ENCODE peak calls at places on chromosome 10, in seven cellular contexts. B is NCI-H2227 treated with DMSO at 0.1 percent for 48 hours; K is EH; U is fibroblast of the aortic adventitia; R is T-helper 1 cell; W is chondrocyte; C is stimulated activated CD8-positive, alpha-beta memory T cell treated with anti-CD3 and anti-CD28 coated beads, Interleukin-15, amount 100 ng/mL, for 24 hours. V is an unnamed sample.

GRCh38 chr10:70430489-70431445 is 10.7 kb downstream of the NODAL start:
- DNase-seq in W (no peak), R (no peak), C (no peak), K (no peak), B (no peak), U (peak; percentile 67), V (peak; percentile 32)

GRCh38 chr10:32049113-32049512 is 7.1 kb downstream of the KIF5B start:
- DNase-seq in W (no peak), U (peak; percentile 38), K (peak; percentile 77), R (no peak), B (no peak), C (no peak), V (no peak)

GRCh38 chr10:62025134-62025794 is 123.8 kb downstream of the ARID5B start:
- DNase-seq in R (no peak), B (no peak), C (no peak), U (no peak), W (no peak), K (peak; percentile 62), V (no peak)

GRCh38 chr10:44995914-44996633 is 4.6 kb upstream of the ZNF22 start:
- DNase-seq in U (peak; percentile 84), W (peak; percentile 41), R (no peak), K (peak; percentile 43), C (no peak), B (no peak), V (no peak)

GRCh38 chr10:73910764-73911552 is at the start of gene PLAU:
- DNase-seq in R (peak; percentile 52), W (peak; percentile 89), B (no peak), K (peak; percentile 59), U (no peak), C (no peak), V (no peak)

GRCh38 chr10:24446739-24447138 is 237.8 kb downstream of the KIAA1217 start:
- DNase-seq in B (no peak), C (no peak), W (no peak), K (peak; percentile 99), U (peak; percentile 59), R (no peak), V (no peak)

GRCh38 chr10:7686351-7687171 is 16.6 kb upstream of the ITIH2 start:
- DNase-seq in U (no peak), C (no peak), R (no peak), B (no peak), W (no peak), K (no peak), V (no peak)

GRCh38 chr10:59346321-59346720 is 16.0 kb downstream of the FAM13C start:
- DNase-seq in R (no peak), C (no peak), B (no peak), U (peak; percentile 48), W (no peak), K (no peak), V (no peak)

GRCh38 chr10:16227674-16228073 is 209.1 kb upstream of the PTER start:
- DNase-seq in R (no peak), C (no peak), W (no peak), K (no peak), B (no peak), U (no peak), V (no peak)

GRCh38 chr10:97686962-97687784 is at the start of gene AVPI1:
- DNase-seq in U (peak; percentile 97), W (peak; percentile 99), B (peak; percentile 90), K (peak; percentile 98), R (peak; percentile 94), C (peak; percentile 83), V (peak; percentile 98)

GRCh38 chr10:71044720-71045119 is 156.4 kb upstream of the PCBD1 start:
- DNase-seq in C (no peak), K (no peak), R (no peak), W (no peak), B (no peak), U (no peak), V (no peak)

GRCh38 chr10:59971915-59972314 is 65.6 kb upstream of the CCDC6 start:
- DNase-seq in C (no peak), U (peak; percentile 40), R (no peak), B (no peak), W (no peak), K (no peak), V (no peak)

GRCh38 chr10:33812586-33812985 is 478.1 kb upstream of the NRP1 start:
- DNase-seq in U (no peak), R (no peak), C (no peak), K (no peak), B (no peak), W (no peak), V (no peak)

GRCh38 chr10:124197301-124198148 is 104.1 kb upstream of the CHST15 start:
- DNase-seq in C (no peak), K (no peak), W (no peak), R (no peak), B (no peak), U (no peak), V (no peak)

GRCh38 chr10:19290770-19291169 is 242.2 kb downstream of the MALRD1 start:
- DNase-seq in K (no peak), B (no peak), W (no peak), U (no peak), R (no peak), C (no peak), V (no peak)

GRCh38 chr10:85667638-85668233 is 698.9 kb downstream of the GRID1 start:
- DNase-seq in R (no peak), W (no peak), U (no peak), K (no peak), C (no peak), B (no peak), V (no peak)

GRCh38 chr10:3978174-3978573 is 193.2 kb upstream of the KLF6 start:
- DNase-seq in R (no peak), U (peak; percentile 29), K (peak; percentile 75), B (no peak), W (no peak), C (no peak), V (no peak)